ENCODE peak calls at places on chromosomes 3 and 15, in five cellular contexts. R is thyroid gland; M is fibroblast of lung; G is PC-9; H is CD4-positive, alpha-beta T cell. F is an unnamed sample.

GRCh38 chr15:55873024-55873745 is 120.2 kb downstream of the NEDD4 start:
- DNase-seq in R (no peak), M (peak; percentile 17), G (no peak), H (no peak), F (no peak)

GRCh38 chr3:14234197-14235002 is 55.8 kb downstream of the LSM3 start:
- DNase-seq in R (peak; percentile 93), M (peak; percentile 77), G (peak; percentile 86), H (no peak), F (no peak)

GRCh38 chr15:28960979-28961378 is 75.2 kb downstream of the APBA2 start:
- DNase-seq in R (no peak), M (peak; percentile 70), G (peak; percentile 49), H (no peak), F (peak; percentile 86)

GRCh38 chr3:3798641-3799113 is 554 bp upstream of the LRRN1 start:
- DNase-seq in R (peak; percentile 33), M (no peak), G (no peak), H (no peak), F (no peak)

GRCh38 chr3:197511130-197511529 is 44.6 kb downstream of the BDH1 start:
- DNase-seq in R (no peak), M (no peak), G (no peak), H (no peak), F (peak; percentile 61)

GRCh38 chr3:183178833-183179549 is 16.5 kb upstream of the LAMP3 start:
- DNase-seq in R (peak; percentile 47), M (peak; percentile 40), G (peak; percentile 52), H (peak; percentile 10), F (peak; percentile 28)

GRCh38 chr15:84772467-84772866 is 24.1 kb downstream of the ZNF592 start:
- DNase-seq in R (no peak), M (no peak), G (no peak), H (no peak), F (no peak)

GRCh38 chr3:38138347-38139190 is at the start of gene MYD88:
- DNase-seq in R (peak; percentile 71), M (peak; percentile 52), G (no peak), H (peak; percentile 73), F (peak; percentile 45)

GRCh38 chr15:90033006-90033405 is 31.9 kb downstream of the ZNF710 start:
- DNase-seq in R (no peak), M (no peak), G (no peak), H (no peak), F (no peak)

GRCh38 chr15:64344651-64345262 is 11.2 kb downstream of the CSNK1G1 start:
- DNase-seq in R (no peak), M (peak; percentile 43), G (no peak), H (no peak), F (no peak)

GRCh38 chr3:36993326-36994283 is at the start of gene MLH1:
- DNase-seq in R (peak; percentile 94), M (peak; percentile 100), G (no peak), H (peak; percentile 98), F (peak; percentile 100)

GRCh38 chr3:44862221-44862637 is 517 bp downstream of the TMEM42 start:
- DNase-seq in R (peak; percentile 25), M (peak; percentile 40), G (no peak), H (no peak), F (peak; percentile 7)

GRCh38 chr3:133152056-133152455 is 113.9 kb downstream of the TMEM108 start:
- DNase-seq in R (no peak), M (no peak), G (no peak), H (no peak), F (no peak)

GRCh38 chr3:17643691-17644090 is 98.7 kb downstream of the TBC1D5 start:
- DNase-seq in R (no peak), M (peak; percentile 62), G (no peak), H (no peak), F (peak; percentile 24)

GRCh38 chr3:168884353-168884903 is 779.1 kb downstream of the MECOM start:
- DNase-seq in R (peak; percentile 49), M (peak; percentile 90), G (peak; percentile 57), H (no peak), F (peak; percentile 91)

GRCh38 chr3:24471480-24471879 is 23.2 kb downstream of the THRB start:
- DNase-seq in R (no peak), M (no peak), G (no peak), H (no peak), F (no peak)

GRCh38 chr3:192747746-192748145 is 20.4 kb upstream of the FGF12 start:
- DNase-seq in R (no peak), M (no peak), G (peak; percentile 20), H (no peak), F (no peak)

GRCh38 chr15:42427429-42428223 is 63.3 kb downstream of the ZNF106 start:
- DNase-seq in R (no peak), M (peak; percentile 85), G (no peak), H (no peak), F (peak; percentile 75)

GRCh38 chr15:76903251-76903681 is 1.9 kb downstream of the SCAPER start:
- DNase-seq in R (no peak), M (peak; percentile 47), G (no peak), H (no peak), F (peak; percentile 35)

GRCh38 chr3:33373082-33373437 is 67.1 kb downstream of the UBP1 start:
- DNase-seq in R (no peak), M (no peak), G (no peak), H (no peak), F (no peak)

GRCh38 chr3:107189158-107189791 is 188.0 kb upstream of the CCDC54 start:
- DNase-seq in R (no peak), M (no peak), G (no peak), H (no peak), F (no peak)

GRCh38 chr3:178195824-178196223 is 340.4 kb upstream of the KCNMB2 start:
- DNase-seq in R (no peak), M (peak; percentile 19), G (no peak), H (no peak), F (peak; percentile 42)

GRCh38 chr3:160180581-160181216 is 44.5 kb upstream of the C3orf80 start:
- DNase-seq in R (no peak), M (peak; percentile 34), G (no peak), H (no peak), F (no peak)

GRCh38 chr3:13612829-13613228 is 63.9 kb downstream of the FBLN2 start:
- DNase-seq in R (peak; percentile 11), M (peak; percentile 53), G (no peak), H (no peak), F (no peak)

GRCh38 chr3:182035324-182035723 is 323.6 kb downstream of the SOX2 start:
- DNase-seq in R (no peak), M (no peak), G (no peak), H (no peak), F (no peak)

GRCh38 chr15:51281368-51281967 is 56.9 kb downstream of the CYP19A1 start:
- DNase-seq in R (peak; percentile 59), M (peak; percentile 69), G (no peak), H (no peak), F (peak; percentile 47)

GRCh38 chr3:45218578-45219390 is 7.3 kb downstream of the TMEM158 start:
- DNase-seq in R (no peak), M (peak; percentile 70), G (peak; percentile 77), H (no peak), F (peak; percentile 59)

GRCh38 chr3:103794656-103795055 is 1359.8 kb downstream of the ZPLD1 start:
- DNase-seq in R (no peak), M (no peak), G (no peak), H (no peak), F (no peak)

GRCh38 chr3:142987080-142987700 is 14.2 kb upstream of the U2SURP start:
- DNase-seq in R (no peak), M (peak; percentile 65), G (peak; percentile 55), H (no peak), F (peak; percentile 10)

GRCh38 chr3:148459931-148460513 is 237.7 kb upstream of the AGTR1 start:
- DNase-seq in R (no peak), M (peak; percentile 38), G (no peak), H (no peak), F (no peak)
- TF ChIP-seq CTCF in R (peak; percentile 37), M (peak; percentile 6), G (peak; percentile 63), H (no peak), F (peak; percentile 3)

GRCh38 chr3:158106773-158107461 is 697 bp upstream of the SHOX2 start:
- DNase-seq in R (no peak), M (no peak), G (no peak), H (no peak), F (no peak)
- H3K27me3 ChIP-seq in R (peaks cover 63% of the 10 kb centered on the region), M (peaks cover 38% of the 10 kb centered on the region), G (no peaks in the 10 kb centered on the region), H (peaks cover 75% of the 10 kb centered on the region), F (peaks cover 61% of the 10 kb centered on the region)

GRCh38 chr3:149559989-149560388 is 85.5 kb downstream of the TM4SF4 start:
- DNase-seq in R (no peak), M (no peak), G (no peak), H (no peak), F (no peak)

GRCh38 chr3:149567307-149567861 is 90.4 kb downstream of the WWTR1 start:
- DNase-seq in R (no peak), M (no peak), G (no peak), H (no peak), F (no peak)

GRCh38 chr3:149563114-149563513 is 88.6 kb downstream of the TM4SF4 start:
- DNase-seq in R (no peak), M (no peak), G (no peak), H (no peak), F (no peak)

GRCh38 chr3:149566296-149566945 is 91.4 kb downstream of the WWTR1 start:
- DNase-seq in R (no peak), M (peak; percentile 42), G (no peak), H (no peak), F (no peak)

DNA sequence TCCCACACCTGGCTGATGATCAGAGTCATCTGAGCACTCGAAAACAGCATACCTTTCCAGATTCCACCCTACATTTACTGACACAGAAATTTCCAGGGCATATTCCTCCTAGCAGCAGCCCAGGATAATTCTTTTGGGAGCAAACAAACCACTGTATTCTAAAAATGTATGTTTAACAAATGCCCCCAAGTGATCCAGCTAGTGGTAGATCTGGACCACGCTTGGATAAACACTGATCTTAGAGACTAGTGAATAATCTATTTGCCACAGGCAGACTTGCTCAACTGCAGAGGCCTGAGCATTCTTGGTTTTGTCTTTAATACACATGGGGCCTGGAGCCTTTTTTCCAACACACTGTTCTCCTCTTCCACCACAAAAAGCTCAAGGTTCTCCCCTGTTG is 89.6 kb downstream of the TM4SF4 start:
- DNase-seq in R (no peak), M (no peak), G (no peak), H (no peak), F (no peak)
- H3K27ac ChIP-seq in R (no peak overlapping the region), M (no peak overlapping the region), G (no peak overlapping the region), H (no peak overlapping the region), F (no peak overlapping the region)

GRCh38 chr3:70556056-70556455 is 243.6 kb upstream of the MDFIC2 start:
- DNase-seq in R (no peak), M (no peak), G (no peak), H (no peak), F (peak; percentile 70)
- TF ChIP-seq CTCF in R (no peak), M (no peak), G (no peak), H (no peak), F (no peak)

GRCh38 chr3:184511741-184512140 is 49.8 kb upstream of the EPHB3 start:
- DNase-seq in R (no peak), M (no peak), G (no peak), H (no peak), F (no peak)

GRCh38 chr3:184513276-184514150 is 48.1 kb upstream of the EPHB3 start:
- DNase-seq in R (peak; percentile 88), M (peak; percentile 71), G (peak; percentile 56), H (peak; percentile 77), F (peak; percentile 65)

GRCh38 chr3:184514151-184514490 is 47.5 kb upstream of the EPHB3 start:
- DNase-seq in R (no peak), M (no peak), G (no peak), H (no peak), F (no peak)

GRCh38 chr3:184508938-184509337 is 52.6 kb upstream of the EPHB3 start:
- DNase-seq in R (peak; percentile 67), M (no peak), G (no peak), H (no peak), F (no peak)

GRCh38 chr3:184512621-184513020 is 49.0 kb upstream of the EPHB3 start:
- DNase-seq in R (no peak), M (no peak), G (no peak), H (no peak), F (no peak)
- H3K27me3 ChIP-seq in R (no peaks in the 10 kb centered on the region), M (peaks cover 53% of the 10 kb centered on the region), G (peaks cover 95% of the 10 kb centered on the region), H (peaks cover 56% of the 10 kb centered on the region), F (peaks cover 47% of the 10 kb centered on the region)

F was measured in brain microvascular endothelial cell.